ENCODE peak calls at places on chromosomes 13 and 19, in eight cellular contexts. H is brain microvascular endothelial cell; W is HCEC 1CT; G is iris pigment epithelial cell; O is GM04503; K is psoas muscle; L is activated T-helper 1 cell treated with anti-CD3 and anti-CD28 coated beads, Interleukin-12 subunit alpha, Interleukin-12 subunit beta, Interleukin-2, Interleukin-4 antibody, amounts not matched to agents 30 ng/mL and 10 ng/mL and 1 ng/mL, durations not matched to agents 14 hours and 24 hours and 36 hours; Z is NCI-H2227 treated with DMSO at 0.1 percent for 48 hours. Y is an unnamed sample.

GRCh38 chr13:32340917-32341316 is 25.6 kb downstream of the BRCA2 start:
- DNase-seq in H (no peak), W (no peak), G (no peak), O (no peak), K (no peak), L (no peak), Z (no peak), Y (no peak)

GRCh38 chr13:90365130-90365529 is 982.4 kb upstream of the MIR17HG start:
- DNase-seq in H (no peak), W (peak), G (peak), O (no peak), K (no peak), L (no peak), Z (no peak), Y (peak)

GRCh38 chr13:109809216-109809890 is 23.0 kb upstream of the IRS2 start:
- DNase-seq in H (no peak), W (no peak), G (no peak), O (no peak), K (no peak), L (no peak), Z (no peak), Y (no peak)

GRCh38 chr19:30999726-31000125 is 349.5 kb downstream of the TSHZ3 start:
- DNase-seq in H (no peak), W (no peak), G (no peak), O (no peak), K (no peak), L (no peak), Z (no peak), Y (no peak)

GRCh38 chr13:113245858-113246791 is 36.7 kb downstream of the CUL4A start:
- DNase-seq in H (no peak), W (peak), G (no peak), O (no peak), K (no peak), L (no peak), Z (no peak), Y (no peak)

GRCh38 chr19:51721905-51722304 is 1.9 kb downstream of the HAS1 start:
- DNase-seq in H (no peak), W (no peak), G (no peak), O (no peak), K (no peak), L (no peak), Z (no peak), Y (no peak)

GRCh38 chr13:84137292-84137691 is 255.0 kb upstream of the SLITRK1 start:
- DNase-seq in H (peak), W (no peak), G (peak), O (no peak), K (no peak), L (peak), Z (no peak), Y (no peak)

GRCh38 chr19:1942934-1943555 is 2.1 kb downstream of the CSNK1G2 start:
- DNase-seq in H (no peak), W (no peak), G (peak), O (no peak), K (no peak), L (no peak), Z (no peak), Y (no peak)

GRCh38 chr19:1161716-1162115 is 12.4 kb downstream of the SBNO2 start:
- DNase-seq in H (no peak), W (no peak), G (peak), O (no peak), K (peak), L (no peak), Z (no peak), Y (peak)

GRCh38 chr19:5103061-5103701 is 134.3 kb downstream of the KDM4B start:
- DNase-seq in H (no peak), W (no peak), G (peak), O (no peak), K (peak), L (no peak), Z (peak), Y (peak)

GRCh38 chr19:18488403-18488723 is 33.5 kb downstream of the ELL start:
- DNase-seq in H (no peak), W (peak), G (no peak), O (no peak), K (peak), L (no peak), Z (no peak), Y (no peak)

GRCh38 chr13:103130681-103131210 is 64.5 kb upstream of the SLC10A2 start:
- DNase-seq in H (no peak), W (no peak), G (peak), O (no peak), K (no peak), L (no peak), Z (no peak), Y (no peak)

GRCh38 chr13:28339419-28339818 is 155.5 kb downstream of the FLT1 start:
- DNase-seq in H (peak), W (peak), G (peak), O (no peak), K (no peak), L (no peak), Z (no peak), Y (no peak)

GRCh38 chr19:35142531-35143230 is 374 bp upstream of the FXYD7 start:
- DNase-seq in H (no peak), W (no peak), G (no peak), O (no peak), K (peak), L (peak), Z (peak), Y (no peak)

GRCh38 chr13:43725460-43725859 is 61.3 kb downstream of the ENOX1 start:
- DNase-seq in H (no peak), W (peak), G (peak), O (no peak), K (no peak), L (no peak), Z (no peak), Y (no peak)

GRCh38 chr19:32914879-32915278 is 45.3 kb upstream of the SLC7A9 start:
- DNase-seq in H (no peak), W (no peak), G (no peak), O (no peak), K (no peak), L (no peak), Z (no peak), Y (no peak)

GRCh38 chr19:13846533-13847032 is 30.4 kb upstream of the NANOS3 start:
- DNase-seq in H (peak), W (peak), G (peak), O (peak), K (peak), L (peak), Z (peak), Y (peak)

GRCh38 chr13:40205771-40206240 is 460.6 kb downstream of the FOXO1 start:
- DNase-seq in H (no peak), W (no peak), G (no peak), O (no peak), K (no peak), L (no peak), Z (no peak), Y (no peak)

GRCh38 chr13:97223711-97224461 is 1.8 kb downstream of the MBNL2 start:
- DNase-seq in H (peak), W (peak), G (peak), O (peak), K (peak), L (no peak), Z (no peak), Y (peak)

GRCh38 chr19:48858984-48859710 is 9.3 kb downstream of the PLEKHA4 start:
- DNase-seq in H (no peak), W (no peak), G (no peak), O (no peak), K (peak), L (peak), Z (no peak), Y (no peak)

GRCh38 chr13:48318714-48319457 is 15.3 kb downstream of the RB1 start:
- DNase-seq in H (no peak), W (no peak), G (no peak), O (no peak), K (peak), L (no peak), Z (no peak), Y (peak)

GRCh38 chr13:23321534-23322241 is 111.8 kb downstream of the SACS start:
- DNase-seq in H (peak), W (peak), G (peak), O (peak), K (peak), L (peak), Z (no peak), Y (peak)

GRCh38 chr13:32914686-32915085 is 101.5 kb upstream of the KL start:
- DNase-seq in H (no peak), W (no peak), G (no peak), O (no peak), K (no peak), L (no peak), Z (no peak), Y (no peak)

GRCh38 chr13:49635599-49636433 is 7.5 kb downstream of the ARL11 start:
- DNase-seq in H (peak), W (peak), G (peak), O (no peak), K (no peak), L (no peak), Z (no peak), Y (peak)

GRCh38 chr19:2327773-2328400 is 499 bp downstream of the LSM7 start:
- DNase-seq in H (peak), W (peak), G (peak), O (peak), K (no peak), L (peak), Z (peak), Y (peak)

GRCh38 chr13:51534075-51534817 is 50.0 kb upstream of the WDFY2 start:
- DNase-seq in H (no peak), W (no peak), G (peak), O (no peak), K (peak), L (peak), Z (no peak), Y (no peak)

GRCh38 chr13:114226699-114227323 is 7.9 kb upstream of the CDC16 start:
- DNase-seq in H (peak), W (peak), G (peak), O (peak), K (peak), L (peak), Z (peak), Y (peak)

GRCh38 chr13:30105381-30105780 is 202.0 kb downstream of the KATNAL1 start:
- DNase-seq in H (no peak), W (no peak), G (no peak), O (no peak), K (no peak), L (no peak), Z (no peak), Y (no peak)

GRCh38 chr13:44906758-44907157 is 82.5 kb downstream of the NUFIP1 start:
- DNase-seq in H (no peak), W (no peak), G (peak), O (no peak), K (no peak), L (no peak), Z (no peak), Y (no peak)

GRCh38 chr13:37621811-37622361 is 23.3 kb upstream of the POSTN start:
- DNase-seq in H (no peak), W (peak), G (peak), O (peak), K (no peak), L (no peak), Z (no peak), Y (peak)

GRCh38 chr19:7349961-7350711 is 1.4 kb downstream of the ARHGEF18 start:
- DNase-seq in H (no peak), W (no peak), G (no peak), O (no peak), K (no peak), L (no peak), Z (no peak), Y (no peak)

GRCh38 chr13:110705826-110706569 is at the start of gene CARS2:
- DNase-seq in H (peak), W (peak), G (peak), O (peak), K (peak), L (peak), Z (peak), Y (peak)

GRCh38 chr13:109816112-109816978 is 30.0 kb upstream of the IRS2 start:
- DNase-seq in H (no peak), W (peak), G (no peak), O (peak), K (no peak), L (no peak), Z (no peak), Y (no peak)

GRCh38 chr19:16325161-16325527 is 518 bp downstream of the KLF2 start:
- DNase-seq in H (no peak), W (no peak), G (no peak), O (no peak), K (no peak), L (peak), Z (no peak), Y (no peak)

GRCh38 chr13:98896083-98896867 is 81.6 kb downstream of the DOCK9 start:
- DNase-seq in H (no peak), W (no peak), G (no peak), O (no peak), K (no peak), L (no peak), Z (no peak), Y (no peak)